ENCODE peak calls at places on chromosome 1, in seven cellular contexts. One of them, this sample, is unnamed.

GRCh38 chr1:168521391-168522000 is 22.3 kb downstream of the XCL2 start:
- DNase-seq in fibroblast of villous mesenchyme: no peak
- DNase-seq in GM12865: no peak
- DNase-seq in HFFc6: no peak
- DNase-seq in PC-3: no peak
- DNase-seq in A549: no peak
- DNase-seq in astrocyte of the spinal cord: no peak
- DNase-seq in this sample: no peak

GRCh38 chr1:21623411-21623961 is 45.7 kb downstream of the RAP1GAP start:
- DNase-seq in fibroblast of villous mesenchyme: no peak
- DNase-seq in GM12865: peak; percentile 40
- DNase-seq in HFFc6: no peak
- DNase-seq in PC-3: peak; percentile 8
- DNase-seq in A549: no peak
- DNase-seq in astrocyte of the spinal cord: no peak
- DNase-seq in this sample: no peak

GRCh38 chr1:31575373-31576140 is 758 bp upstream of the TINAGL1 start:
- DNase-seq in fibroblast of villous mesenchyme: no peak
- DNase-seq in GM12865: no peak
- DNase-seq in HFFc6: no peak
- DNase-seq in PC-3: peak; percentile 96
- DNase-seq in A549: no peak
- DNase-seq in astrocyte of the spinal cord: no peak
- DNase-seq in this sample: peak; percentile 89

GRCh38 chr1:42523171-42523570 is 60.1 kb downstream of the CCDC30 start:
- DNase-seq in fibroblast of villous mesenchyme: no peak
- DNase-seq in GM12865: no peak
- DNase-seq in HFFc6: no peak
- DNase-seq in PC-3: no peak
- DNase-seq in A549: no peak
- DNase-seq in astrocyte of the spinal cord: no peak
- DNase-seq in this sample: no peak

GRCh38 chr1:53454019-53454418 is 5.2 kb upstream of the DMRTB1 start:
- DNase-seq in fibroblast of villous mesenchyme: no peak
- DNase-seq in GM12865: no peak
- DNase-seq in HFFc6: no peak
- DNase-seq in PC-3: no peak
- DNase-seq in A549: no peak
- DNase-seq in astrocyte of the spinal cord: no peak
- DNase-seq in this sample: no peak

GRCh38 chr1:83761084-83761760 is 237.7 kb downstream of the TTLL7 start:
- DNase-seq in fibroblast of villous mesenchyme: no peak
- DNase-seq in GM12865: peak; percentile 87
- DNase-seq in HFFc6: no peak
- DNase-seq in PC-3: no peak
- DNase-seq in A549: no peak
- DNase-seq in astrocyte of the spinal cord: no peak
- DNase-seq in this sample: no peak

GRCh38 chr1:53369034-53369750 is 41.3 kb upstream of the LRP8 start:
- DNase-seq in fibroblast of villous mesenchyme: no peak
- DNase-seq in GM12865: no peak
- DNase-seq in HFFc6: no peak
- DNase-seq in PC-3: no peak
- DNase-seq in A549: no peak
- DNase-seq in astrocyte of the spinal cord: no peak
- DNase-seq in this sample: no peak

GRCh38 chr1:3501437-3501836 is 47.0 kb downstream of the ARHGEF16 start:
- DNase-seq in fibroblast of villous mesenchyme: no peak
- DNase-seq in GM12865: no peak
- DNase-seq in HFFc6: no peak
- DNase-seq in PC-3: no peak
- DNase-seq in A549: no peak
- DNase-seq in astrocyte of the spinal cord: no peak
- DNase-seq in this sample: no peak

GRCh38 chr1:80882552-80882951 is 918.2 kb upstream of the ADGRL2 start:
- DNase-seq in fibroblast of villous mesenchyme: peak; percentile 12
- DNase-seq in GM12865: no peak
- DNase-seq in HFFc6: no peak
- DNase-seq in PC-3: peak; percentile 74
- DNase-seq in A549: no peak
- DNase-seq in astrocyte of the spinal cord: peak; percentile 48
- DNase-seq in this sample: peak; percentile 43

GRCh38 chr1:36675106-36675505 is 192.4 kb upstream of the CSF3R start:
- DNase-seq in fibroblast of villous mesenchyme: no peak
- DNase-seq in GM12865: no peak
- DNase-seq in HFFc6: no peak
- DNase-seq in PC-3: no peak
- DNase-seq in A549: no peak
- DNase-seq in astrocyte of the spinal cord: no peak
- DNase-seq in this sample: no peak
- TF ChIP-seq CTCF in fibroblast of villous mesenchyme: no peak
- TF ChIP-seq CTCF in GM12865: no peak
- TF ChIP-seq CTCF in HFFc6: no peak
- TF ChIP-seq CTCF in PC-3: no peak
- TF ChIP-seq CTCF in A549: no peak
- TF ChIP-seq CTCF in astrocyte of the spinal cord: no peak
- TF ChIP-seq CTCF in this sample: no peak

GRCh38 chr1:152394151-152394550 is 19.9 kb downstream of the CRNN start:
- DNase-seq in fibroblast of villous mesenchyme: no peak
- DNase-seq in GM12865: no peak
- DNase-seq in HFFc6: no peak
- DNase-seq in PC-3: no peak
- DNase-seq in A549: no peak
- DNase-seq in astrocyte of the spinal cord: no peak
- DNase-seq in this sample: no peak
- TF ChIP-seq CTCF in fibroblast of villous mesenchyme: no peak
- TF ChIP-seq CTCF in GM12865: no peak
- TF ChIP-seq CTCF in HFFc6: no peak
- TF ChIP-seq CTCF in PC-3: no peak
- TF ChIP-seq CTCF in A549: no peak
- TF ChIP-seq CTCF in astrocyte of the spinal cord: no peak
- TF ChIP-seq CTCF in this sample: no peak

GRCh38 chr1:116868386-116868785 is 41.3 kb upstream of the PTGFRN start:
- DNase-seq in fibroblast of villous mesenchyme: no peak
- DNase-seq in GM12865: no peak
- DNase-seq in HFFc6: no peak
- DNase-seq in PC-3: no peak
- DNase-seq in A549: no peak
- DNase-seq in astrocyte of the spinal cord: no peak
- DNase-seq in this sample: no peak
- TF ChIP-seq CTCF in fibroblast of villous mesenchyme: no peak
- TF ChIP-seq CTCF in GM12865: no peak
- TF ChIP-seq CTCF in HFFc6: no peak
- TF ChIP-seq CTCF in PC-3: no peak
- TF ChIP-seq CTCF in A549: no peak
- TF ChIP-seq CTCF in astrocyte of the spinal cord: no peak
- TF ChIP-seq CTCF in this sample: no peak

DNA sequence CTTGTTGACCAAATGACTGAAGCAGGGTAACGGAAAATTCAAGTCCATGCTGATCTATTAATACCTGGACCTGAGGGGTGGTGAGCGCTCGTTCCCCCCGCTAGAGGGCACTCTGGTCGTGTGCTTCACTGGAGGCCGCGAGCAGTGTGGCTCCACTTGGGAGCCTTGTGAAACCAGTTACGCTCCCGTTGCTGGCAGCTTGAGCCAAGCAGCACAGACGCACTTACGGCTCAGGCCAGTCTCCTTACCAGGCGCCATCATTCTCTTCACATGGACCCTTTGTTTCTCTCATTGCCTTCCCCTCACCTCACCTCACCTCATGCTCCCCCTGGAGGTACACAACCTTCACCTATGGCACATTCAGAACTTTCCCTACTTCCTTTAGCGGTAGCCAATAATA is 49.7 kb upstream of the TSPAN2 start:
- DNase-seq in fibroblast of villous mesenchyme: peak; percentile 93
- DNase-seq in GM12865: peak; percentile 84
- DNase-seq in HFFc6: peak; percentile 71
- DNase-seq in PC-3: peak; percentile 95
- DNase-seq in A549: peak; percentile 63
- DNase-seq in astrocyte of the spinal cord: peak; percentile 92
- DNase-seq in this sample: peak; percentile 90
- TF ChIP-seq CTCF in fibroblast of villous mesenchyme: peak; percentile 93
- TF ChIP-seq CTCF in GM12865: peak; percentile 90
- TF ChIP-seq CTCF in HFFc6: peak; percentile 90
- TF ChIP-seq CTCF in PC-3: peak; percentile 93
- TF ChIP-seq CTCF in A549: peak; percentile 80
- TF ChIP-seq CTCF in astrocyte of the spinal cord: peak; percentile 90
- TF ChIP-seq CTCF in this sample: peak; percentile 86

GRCh38 chr1:22673486-22674409 is 20.7 kb downstream of the C1QB start:
- DNase-seq in fibroblast of villous mesenchyme: peak; percentile 69
- DNase-seq in GM12865: peak; percentile 59
- DNase-seq in HFFc6: peak; percentile 42
- DNase-seq in PC-3: peak; percentile 74
- DNase-seq in A549: peak; percentile 49
- DNase-seq in astrocyte of the spinal cord: peak; percentile 70
- DNase-seq in this sample: peak; percentile 63
- TF ChIP-seq CTCF in fibroblast of villous mesenchyme: peak; percentile 90
- TF ChIP-seq CTCF in GM12865: peak; percentile 71
- TF ChIP-seq CTCF in HFFc6: peak; percentile 93
- TF ChIP-seq CTCF in PC-3: peak; percentile 88
- TF ChIP-seq CTCF in A549: peak; percentile 84
- TF ChIP-seq CTCF in astrocyte of the spinal cord: peak; percentile 88
- TF ChIP-seq CTCF in this sample: peak; percentile 79

DNA sequence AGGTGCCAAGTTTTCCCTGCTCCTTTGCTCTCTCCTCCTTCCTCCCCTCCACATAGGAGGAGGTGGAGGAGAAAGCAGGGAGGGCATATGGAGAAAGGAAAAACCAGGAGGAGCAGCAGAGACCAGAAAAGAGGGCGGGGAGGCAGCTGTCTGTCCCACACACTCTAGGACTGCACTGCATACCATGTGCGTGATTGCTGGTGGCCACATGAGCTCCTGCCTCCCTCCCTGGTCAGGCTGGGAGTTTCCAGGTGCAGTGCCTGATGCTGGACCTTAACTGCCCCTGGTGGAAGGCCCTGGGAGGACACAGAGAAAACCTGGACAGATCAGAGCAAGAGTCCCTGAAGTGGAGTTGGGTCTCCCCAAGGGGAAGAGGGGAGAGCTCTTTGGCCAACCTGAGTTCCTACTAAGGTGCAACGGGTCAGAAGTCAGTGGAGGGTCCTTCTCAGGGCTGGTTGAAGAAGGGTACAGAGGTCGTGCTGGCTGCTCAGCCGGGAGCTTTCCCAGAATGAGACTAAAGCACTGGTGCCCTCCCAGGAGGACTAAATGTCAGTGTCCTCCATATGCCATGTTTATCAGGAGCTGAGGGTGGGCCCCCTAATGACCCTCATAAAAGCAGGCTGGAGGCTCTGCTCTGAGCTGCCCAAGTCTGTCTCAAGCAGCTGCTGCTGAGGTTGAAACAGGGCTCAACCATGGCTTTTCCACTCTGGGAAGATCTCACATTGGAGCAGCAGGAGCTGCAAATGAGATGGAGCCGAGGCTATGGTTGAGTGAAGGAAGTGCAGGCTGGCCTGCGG is 3.5 kb upstream of the LGR6 start:
- DNase-seq in fibroblast of villous mesenchyme: no peak
- DNase-seq in GM12865: no peak
- DNase-seq in HFFc6: peak; percentile 24
- DNase-seq in PC-3: peak; percentile 24
- DNase-seq in A549: no peak
- DNase-seq in astrocyte of the spinal cord: no peak
- DNase-seq in this sample: peak; percentile 51
- TF ChIP-seq CTCF in fibroblast of villous mesenchyme: peak; percentile 28
- TF ChIP-seq CTCF in GM12865: no peak
- TF ChIP-seq CTCF in HFFc6: no peak
- TF ChIP-seq CTCF in PC-3: peak; percentile 25
- TF ChIP-seq CTCF in A549: no peak
- TF ChIP-seq CTCF in astrocyte of the spinal cord: peak; percentile 27
- TF ChIP-seq CTCF in this sample: peak; percentile 31

GRCh38 chr1:17486242-17486641 is 46.8 kb upstream of the RCC2 start:
- DNase-seq in fibroblast of villous mesenchyme: no peak
- DNase-seq in GM12865: no peak
- DNase-seq in HFFc6: no peak
- DNase-seq in PC-3: no peak
- DNase-seq in A549: no peak
- DNase-seq in astrocyte of the spinal cord: no peak
- DNase-seq in this sample: no peak
- TF ChIP-seq CTCF in fibroblast of villous mesenchyme: no peak
- TF ChIP-seq CTCF in GM12865: no peak
- TF ChIP-seq CTCF in HFFc6: no peak
- TF ChIP-seq CTCF in PC-3: no peak
- TF ChIP-seq CTCF in A549: no peak
- TF ChIP-seq CTCF in astrocyte of the spinal cord: no peak
- TF ChIP-seq CTCF in this sample: no peak

DNA sequence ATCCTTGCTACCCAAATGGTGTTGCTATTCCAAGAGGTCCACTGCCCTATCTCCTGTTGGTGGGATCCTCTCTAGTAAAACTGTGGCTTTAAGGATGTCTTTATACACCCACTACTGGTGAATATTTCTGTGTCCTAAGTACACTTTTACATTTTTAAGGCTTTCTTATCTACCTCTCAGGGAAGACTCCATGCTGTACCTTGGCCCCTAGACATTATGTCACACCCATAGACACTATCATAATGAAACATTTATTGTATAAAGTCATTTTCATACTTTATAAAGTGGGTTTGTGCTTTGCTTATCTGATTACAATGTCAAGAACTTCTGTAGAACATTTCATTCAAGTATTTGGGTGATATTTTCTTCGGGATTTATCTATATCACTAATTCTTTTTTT is 270.3 kb upstream of the SNX7 start:
- DNase-seq in fibroblast of villous mesenchyme: no peak
- DNase-seq in GM12865: no peak
- DNase-seq in HFFc6: no peak
- DNase-seq in PC-3: no peak
- DNase-seq in A549: no peak
- DNase-seq in astrocyte of the spinal cord: no peak
- DNase-seq in this sample: no peak
- TF ChIP-seq CTCF in fibroblast of villous mesenchyme: no peak
- TF ChIP-seq CTCF in GM12865: no peak
- TF ChIP-seq CTCF in HFFc6: no peak
- TF ChIP-seq CTCF in PC-3: no peak
- TF ChIP-seq CTCF in A549: no peak
- TF ChIP-seq CTCF in astrocyte of the spinal cord: no peak
- TF ChIP-seq CTCF in this sample: no peak

DNA sequence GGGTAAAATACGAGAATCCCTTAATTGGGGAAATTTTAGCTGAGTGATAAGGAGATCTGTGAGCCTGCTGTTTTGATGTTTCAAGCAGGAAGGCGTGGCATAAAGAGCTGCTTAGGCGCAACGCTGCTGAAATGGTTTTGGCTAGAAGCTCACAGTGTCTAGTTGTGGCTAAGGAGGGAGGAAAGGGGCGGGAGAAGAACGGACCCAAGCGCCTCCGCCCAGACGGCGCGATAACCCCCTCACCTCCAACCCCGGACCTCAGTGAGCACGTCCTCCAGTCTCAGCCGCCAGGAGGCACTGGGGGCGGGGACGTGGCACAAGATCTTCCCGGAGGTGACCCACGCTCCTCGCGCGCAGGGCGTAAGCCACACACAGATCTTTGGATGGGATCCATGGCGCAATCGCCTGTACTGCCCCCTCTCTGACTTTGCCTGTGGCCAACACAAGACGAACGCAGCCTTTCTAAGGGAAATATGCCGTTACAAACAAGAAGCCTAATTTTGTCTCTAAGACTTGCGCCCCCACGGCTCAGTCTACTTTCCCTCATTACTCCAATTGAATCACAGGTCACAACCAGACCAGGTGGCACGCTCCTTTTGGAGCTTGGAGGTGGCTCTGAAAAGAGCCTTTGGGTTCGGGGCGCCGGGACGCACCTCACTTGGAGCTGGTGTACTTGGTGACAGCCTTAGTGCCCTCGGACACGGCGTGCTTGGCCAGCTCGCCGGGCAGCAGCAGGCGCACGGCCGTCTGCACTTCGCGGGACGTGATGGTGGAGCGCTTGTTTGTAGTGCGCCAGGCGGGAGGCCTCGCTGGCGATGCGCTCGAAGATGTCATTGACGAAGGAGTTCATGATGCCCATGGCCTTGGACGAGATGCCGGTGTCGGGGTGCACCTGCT is 23.4 kb upstream of the RNF187 start:
- DNase-seq in fibroblast of villous mesenchyme: peak; percentile 56
- DNase-seq in GM12865: peak; percentile 82
- DNase-seq in HFFc6: no peak
- DNase-seq in PC-3: no peak
- DNase-seq in A549: peak; percentile 77
- DNase-seq in astrocyte of the spinal cord: no peak
- DNase-seq in this sample: peak; percentile 29
- TF ChIP-seq CTCF in fibroblast of villous mesenchyme: peak; percentile 12
- TF ChIP-seq CTCF in GM12865: peak; percentile 20
- TF ChIP-seq CTCF in HFFc6: no peak
- TF ChIP-seq CTCF in PC-3: peak; percentile 29
- TF ChIP-seq CTCF in A549: peak; percentile 18
- TF ChIP-seq CTCF in astrocyte of the spinal cord: no peak
- TF ChIP-seq CTCF in this sample: no peak